ENCODE peak calls at places on chromosomes 16 and 17, in four cellular contexts. M, F, P and I are unnamed samples.
A peak's percentile ranks its signal among the peaks of the same experiment; 100 is the strongest.

GRCh38 chr17:35890774-35891155 is 10.6 kb upstream of the CCL5 start:
- DNase-seq in M (peak; percentile 24), F (no peak), P (peak; percentile 40), I (peak; percentile 63)

GRCh38 chr16:24167129-24167528 is 89.0 kb upstream of the CACNG3 start:
- DNase-seq in M (no peak), F (no peak), P (no peak), I (no peak)

GRCh38 chr17:63709110-63709509 is 9.2 kb upstream of the LIMD2 start:
- DNase-seq in M (no peak), F (no peak), P (no peak), I (no peak)

GRCh38 chr16:50645858-50646257 is 35.3 kb downstream of the SNX20 start:
- DNase-seq in M (no peak), F (no peak), P (no peak), I (no peak)

GRCh38 chr17:9330903-9331272 is 244.7 kb downstream of the STX8 start:
- DNase-seq in M (peak; percentile 17), F (no peak), P (no peak), I (no peak)

GRCh38 chr17:35788504-35788998 is 6.9 kb downstream of the MMP28 start:
- DNase-seq in M (no peak), F (no peak), P (no peak), I (no peak)

GRCh38 chr16:25045696-25046381 is 30.7 kb upstream of the ARHGAP17 start:
- DNase-seq in M (no peak), F (peak; percentile 34), P (no peak), I (no peak)

GRCh38 chr16:5143761-5144620 is 46.4 kb upstream of the EEF2KMT start:
- DNase-seq in M (no peak), F (no peak), P (no peak), I (no peak)

GRCh38 chr16:1749152-1750117 is 21.9 kb downstream of the NME3 start:
- DNase-seq in M (no peak), F (no peak), P (no peak), I (no peak)

GRCh38 chr17:80761421-80761871 is 216.8 kb downstream of the RPTOR start:
- DNase-seq in M (no peak), F (peak; percentile 87), P (no peak), I (no peak)

GRCh38 chr16:68216240-68216639 is 19.7 kb downstream of the ESRP2 start:
- DNase-seq in M (no peak), F (peak; percentile 44), P (no peak), I (no peak)

GRCh38 chr17:66934040-66934439 is 30.5 kb upstream of the CACNG4 start:
- DNase-seq in M (no peak), F (no peak), P (no peak), I (no peak)

GRCh38 chr16:4309833-4310266 is 6.0 kb upstream of the GLIS2 start:
- DNase-seq in M (peak; percentile 95), F (peak; percentile 86), P (peak; percentile 82), I (peak; percentile 63)

GRCh38 chr17:49472527-49472926 is 22.6 kb upstream of the NGFR start:
- DNase-seq in M (no peak), F (no peak), P (no peak), I (no peak)

GRCh38 chr16:51045186-51045585 is 105.9 kb downstream of the SALL1 start:
- DNase-seq in M (no peak), F (no peak), P (no peak), I (no peak)

GRCh38 chr16:49281843-49282642 is 405 bp upstream of the CBLN1 start:
- DNase-seq in M (peak; percentile 97), F (peak; percentile 70), P (peak; percentile 81), I (no peak)

GRCh38 chr17:36743130-36743529 is 141.7 kb downstream of the MRM1 start:
- DNase-seq in M (peak; percentile 21), F (no peak), P (no peak), I (no peak)

GRCh38 chr17:5035356-5035755 is at the start of gene SLC52A1:
- DNase-seq in M (peak; percentile 64), F (no peak), P (no peak), I (no peak)

GRCh38 chr17:4110152-4110551 is 32.7 kb downstream of the ZZEF1 start:
- DNase-seq in M (no peak), F (peak; percentile 20), P (no peak), I (no peak)

GRCh38 chr17:40323731-40324650 is 15.0 kb downstream of the RARA start:
- DNase-seq in M (no peak), F (peak; percentile 79), P (peak; percentile 83), I (peak; percentile 74)

GRCh38 chr16:75251280-75252048 is at the start of gene BCAR1:
- DNase-seq in M (peak; percentile 95), F (peak; percentile 89), P (peak; percentile 90), I (no peak)
- TF ChIP-seq CTCF in M (no peak), F (no peak), P (no peak), I (no peak)

GRCh38 chr17:7144203-7144602 is 29.6 kb upstream of the ASGR2 start:
- DNase-seq in M (peak; percentile 66), F (no peak), P (no peak), I (no peak)
- H3K27me3 ChIP-seq in M (no peaks in the 10 kb centered on the region), F (no peaks in the 10 kb centered on the region), P (no peaks in the 10 kb centered on the region), I (no peaks in the 10 kb centered on the region)

DNA sequence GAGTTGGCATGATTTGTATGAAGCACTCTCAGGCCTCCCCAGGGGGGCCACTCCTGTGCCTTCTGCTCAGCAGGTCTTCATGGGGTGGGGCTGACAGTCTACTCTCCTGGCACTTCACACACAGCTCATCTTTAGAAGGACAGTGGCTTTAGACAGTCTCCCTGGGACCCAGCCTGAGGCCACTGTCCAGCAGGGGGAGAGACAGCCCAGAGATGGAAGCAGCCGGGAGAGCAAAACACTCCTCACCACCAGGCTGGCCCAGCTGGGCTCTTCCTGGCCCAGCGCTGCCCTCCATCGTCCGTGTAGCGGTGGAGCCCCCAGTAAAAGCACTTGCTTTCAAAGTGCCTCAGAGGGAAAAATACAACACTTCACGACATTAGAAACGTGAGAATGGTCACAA is 62.0 kb upstream of the CRHR1 start:
- DNase-seq in M (peak; percentile 77), F (no peak), P (no peak), I (no peak)
- TF ChIP-seq CTCF in M (peak; percentile 60), F (peak; percentile 28), P (no peak), I (no peak)

GRCh38 chr16:88771294-88771772 is 13.7 kb downstream of the PIEZO1 start:
- DNase-seq in M (no peak), F (no peak), P (no peak), I (no peak)

GRCh38 chr16:88772871-88773811 is 11.9 kb downstream of the PIEZO1 start:
- DNase-seq in M (no peak), F (no peak), P (peak; percentile 42), I (no peak)

GRCh38 chr16:88775825-88776224 is 9.2 kb downstream of the PIEZO1 start:
- DNase-seq in M (no peak), F (no peak), P (no peak), I (no peak)

GRCh38 chr16:88774544-88775393 is 10.3 kb downstream of the PIEZO1 start:
- DNase-seq in M (no peak), F (no peak), P (no peak), I (no peak)

GRCh38 chr16:88773812-88774291 is 11.2 kb downstream of the PIEZO1 start:
- DNase-seq in M (peak; percentile 51), F (peak; percentile 56), P (peak; percentile 66), I (no peak)
- H3K27me3 ChIP-seq in M (no peaks in the 10 kb centered on the region), F (no peaks in the 10 kb centered on the region), P (no peaks in the 10 kb centered on the region), I (no peaks in the 10 kb centered on the region)

GRCh38 chr17:44149750-44150329 is 8.1 kb downstream of the HROB start:
- DNase-seq in M (no peak), F (no peak), P (no peak), I (no peak)

GRCh38 chr17:44159519-44160210 is 10.8 kb upstream of the ASB16 start:
- DNase-seq in M (no peak), F (no peak), P (no peak), I (no peak)

GRCh38 chr17:44152875-44153274 is 11.1 kb downstream of the HROB start:
- DNase-seq in M (no peak), F (no peak), P (no peak), I (no peak)

DNA sequence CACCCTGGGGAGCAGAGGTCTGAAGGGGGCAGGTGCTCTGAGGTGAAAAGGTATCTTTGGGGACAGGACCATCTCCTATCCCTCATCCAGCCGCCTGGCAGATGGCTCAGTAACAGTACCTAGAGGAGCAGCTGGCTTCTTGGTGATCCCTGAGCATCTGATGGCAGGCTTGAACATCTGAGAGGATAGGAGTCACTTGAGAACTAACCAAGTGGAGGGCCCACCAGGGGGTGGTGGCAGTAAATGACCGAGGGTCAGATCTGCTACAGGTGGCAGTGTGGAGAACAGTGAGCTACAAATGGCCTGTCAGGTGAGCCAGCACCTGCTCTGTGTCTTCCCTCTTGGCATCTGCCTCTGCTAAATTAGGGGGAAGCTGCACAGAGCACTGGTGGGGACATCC is 13.8 kb downstream of the HROB start:
- DNase-seq in M (no peak), F (no peak), P (no peak), I (no peak)
- TF ChIP-seq CTCF in M (no peak), F (no peak), P (no peak), I (no peak)